ENCODE peak calls at places on chromosomes 3 and 15, in five cellular contexts. G is mesenchymal stem cell, T is mammary epithelial cell, X is cardiac muscle cell, H is Karpas-422. N is an unnamed sample.

GRCh38 chr15:57133127-57133968 is 214.9 kb downstream of the TCF12 start:
- DNase-seq in G (no peak), T (no peak), X (no peak), H (no peak), N (no peak)

GRCh38 chr3:121231872-121232271 is 313.9 kb downstream of the POLQ start:
- DNase-seq in G (no peak), T (no peak), X (no peak), H (no peak), N (no peak)

GRCh38 chr3:31798840-31799239 is 182.2 kb downstream of the OSBPL10 start:
- DNase-seq in G (no peak), T (no peak), X (no peak), H (no peak), N (no peak)

GRCh38 chr3:49724586-49724985 is 835 bp upstream of the GMPPB start:
- DNase-seq in G (no peak), T (no peak), X (no peak), H (peak; percentile 58), N (no peak)

GRCh38 chr3:125395091-125395490 is 20.0 kb upstream of the ZNF148 start:
- DNase-seq in G (no peak), T (peak; percentile 35), X (no peak), H (no peak), N (no peak)

GRCh38 chr15:56371495-56372147 is 6.4 kb downstream of the TEX9 start:
- DNase-seq in G (no peak), T (peak; percentile 73), X (no peak), H (no peak), N (no peak)

GRCh38 chr15:75054172-75054897 is 30.9 kb downstream of the PPCDC start:
- DNase-seq in G (no peak), T (peak; percentile 40), X (peak; percentile 58), H (no peak), N (no peak)

GRCh38 chr15:40069178-40070165 is 30.5 kb upstream of the SRP14 start:
- DNase-seq in G (no peak), T (peak; percentile 39), X (peak; percentile 72), H (peak; percentile 64), N (no peak)

GRCh38 chr3:42556089-42556632 is 25.6 kb downstream of the SEC22C start:
- DNase-seq in G (peak; percentile 29), T (peak; percentile 21), X (no peak), H (no peak), N (no peak)

GRCh38 chr3:35422826-35423601 is 216.3 kb upstream of the ARPP21 start:
- DNase-seq in G (peak; percentile 1), T (no peak), X (peak; percentile 10), H (no peak), N (peak; percentile 54)

GRCh38 chr3:181178991-181179390 is 189.5 kb upstream of the DNAJC19 start:
- DNase-seq in G (no peak), T (no peak), X (no peak), H (no peak), N (no peak)

GRCh38 chr3:7669641-7670040 is 808.7 kb downstream of the GRM7 start:
- DNase-seq in G (no peak), T (no peak), X (no peak), H (no peak), N (no peak)

GRCh38 chr15:85458764-85459163 is 78.4 kb downstream of the AKAP13 start:
- DNase-seq in G (peak; percentile 61), T (peak; percentile 70), X (no peak), H (no peak), N (no peak)

GRCh38 chr15:85455851-85456250 is 75.4 kb downstream of the AKAP13 start:
- DNase-seq in G (no peak), T (no peak), X (no peak), H (no peak), N (no peak)

GRCh38 chr15:85454403-85454802 is 74.0 kb downstream of the AKAP13 start:
- DNase-seq in G (no peak), T (no peak), X (no peak), H (peak; percentile 66), N (no peak)

GRCh38 chr15:85456798-85457197 is 76.4 kb downstream of the AKAP13 start:
- DNase-seq in G (no peak), T (no peak), X (no peak), H (peak; percentile 59), N (no peak)

DNA sequence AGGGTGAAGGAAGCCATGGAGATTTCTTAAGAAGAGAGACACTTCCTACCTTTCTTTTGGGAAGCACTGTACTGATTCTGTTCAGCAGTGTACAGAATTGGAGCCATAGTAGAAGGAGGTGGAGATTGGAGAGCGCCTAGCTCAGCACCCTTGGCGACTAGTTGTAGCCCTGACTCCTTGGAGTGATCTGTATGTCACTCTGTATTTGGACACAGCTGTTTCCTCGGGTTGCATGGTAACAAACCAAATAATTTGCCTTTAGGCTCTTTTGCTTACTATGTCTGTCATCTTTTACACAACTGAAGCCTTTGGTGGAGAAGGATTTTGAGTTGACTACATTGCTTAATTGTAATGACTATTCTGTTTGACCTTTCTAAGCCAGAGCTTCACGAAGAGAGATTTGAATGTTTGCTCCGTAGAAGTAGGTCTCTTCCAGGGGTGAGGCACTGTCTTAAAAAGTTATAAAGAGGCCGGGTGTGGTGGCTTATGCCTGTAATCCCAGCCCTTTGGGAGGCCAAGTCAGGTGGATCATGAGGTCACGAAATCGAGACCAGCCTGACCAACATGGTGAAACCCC is 77.1 kb downstream of the AKAP13 start:
- DNase-seq in G (peak; percentile 86), T (no peak), X (no peak), H (peak; percentile 77), N (no peak)
- H3K27ac ChIP-seq in G (no peak overlapping the region), T (no peak overlapping the region), X (peak overlapping the region; percentile 35), H (peak overlapping the region; percentile 83), N (no peak overlapping the region)

GRCh38 chr3:140927711-140928110 is 13.9 kb upstream of the SLC25A36 start:
- DNase-seq in G (no peak), T (no peak), X (no peak), H (no peak), N (no peak)
- H3K27ac ChIP-seq in G (no peak overlapping the region), T (no peak overlapping the region), X (no peak overlapping the region), H (no peak overlapping the region), N (no peak overlapping the region)

DNA sequence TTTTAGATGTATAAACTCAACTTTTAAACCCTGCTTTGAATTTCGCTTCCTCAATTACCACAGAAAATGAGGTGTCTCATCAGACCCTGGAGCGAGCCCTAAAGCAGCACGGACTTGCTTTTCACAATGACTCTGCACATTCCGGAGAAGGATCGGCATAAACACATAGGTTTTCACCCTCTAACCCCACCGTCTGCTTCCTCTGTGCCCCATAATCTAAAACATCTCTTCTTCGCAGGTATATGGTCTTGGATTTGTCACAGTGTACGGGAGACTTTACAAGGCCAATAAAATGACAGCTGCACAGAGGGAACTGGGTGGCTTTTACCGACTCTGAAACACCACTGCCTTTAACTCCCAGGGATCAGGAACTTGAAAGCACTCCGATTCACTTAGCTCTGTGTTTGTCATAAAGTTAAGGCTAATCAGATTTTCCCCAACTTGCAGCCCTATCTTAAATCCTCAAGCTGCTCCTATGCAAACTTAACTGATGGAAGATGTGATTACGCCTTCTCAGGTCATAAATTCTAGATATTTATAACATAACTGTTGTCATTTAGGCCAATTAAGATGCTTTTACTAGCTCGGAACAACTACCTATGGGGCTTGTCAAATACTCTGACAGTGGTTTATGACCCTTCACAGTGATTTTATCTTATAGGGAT is 133.4 kb upstream of the WNT5A start:
- DNase-seq in G (peak; percentile 73), T (peak; percentile 41), X (no peak), H (no peak), N (peak; percentile 27)
- H3K27ac ChIP-seq in G (no peak overlapping the region), T (no peak overlapping the region), X (peak overlapping the region; percentile 46), H (no peak overlapping the region), N (no peak overlapping the region)

GRCh38 chr15:91129436-91129835 is 29.4 kb downstream of the SV2B start:
- DNase-seq in G (no peak), T (no peak), X (no peak), H (no peak), N (no peak)
- H3K27ac ChIP-seq in G (no peak overlapping the region), T (no peak overlapping the region), X (no peak overlapping the region), H (no peak overlapping the region), N (no peak overlapping the region)

GRCh38 chr15:63493451-63493850 is 10.9 kb upstream of the USP3 start:
- DNase-seq in G (no peak), T (no peak), X (no peak), H (no peak), N (no peak)

GRCh38 chr15:63491979-63492378 is 12.4 kb upstream of the USP3 start:
- DNase-seq in G (peak; percentile 65), T (no peak), X (peak; percentile 95), H (no peak), N (peak; percentile 69)

GRCh38 chr15:63491116-63491817 is 13.1 kb upstream of the USP3 start:
- DNase-seq in G (no peak), T (no peak), X (no peak), H (peak; percentile 73), N (no peak)

GRCh38 chr15:63494406-63494805 is 10.0 kb upstream of the USP3 start:
- DNase-seq in G (no peak), T (no peak), X (no peak), H (no peak), N (no peak)

DNA sequence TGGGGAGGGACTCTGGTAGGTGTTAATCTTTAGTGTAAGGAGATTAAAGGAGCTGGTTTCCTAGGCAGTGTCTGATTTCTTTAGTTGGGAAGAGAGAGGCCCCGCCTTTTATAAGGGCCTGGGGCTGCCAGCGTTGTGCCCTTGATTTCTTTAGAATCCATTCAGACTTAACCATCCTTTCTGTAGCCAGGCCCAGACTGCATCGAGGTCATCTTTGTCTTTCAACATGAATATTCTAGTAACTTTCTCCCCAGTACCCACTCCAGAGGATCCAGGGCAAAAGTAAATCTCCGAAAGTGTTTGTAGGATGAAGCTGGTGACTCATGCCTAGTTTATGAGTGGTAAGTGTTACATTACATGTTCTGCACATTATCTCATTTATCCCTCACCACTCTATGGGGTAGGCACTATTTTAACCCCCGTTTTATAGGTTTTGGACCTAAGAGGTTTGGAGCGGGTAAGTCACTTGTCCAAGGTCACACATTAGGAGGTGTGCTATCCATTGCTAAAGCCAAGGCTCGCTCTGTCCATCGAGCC is 11.8 kb upstream of the USP3 start:
- DNase-seq in G (peak; percentile 83), T (no peak), X (peak; percentile 75), H (no peak), N (no peak)
- H3K27ac ChIP-seq in G (peak overlapping the region; percentile 38), T (no peak overlapping the region), X (no peak overlapping the region), H (no peak overlapping the region), N (no peak overlapping the region)

GRCh38 chr3:64107154-64107553 is 83.9 kb upstream of the PSMD6 start:
- DNase-seq in G (no peak), T (no peak), X (no peak), H (no peak), N (no peak)
- H3K27ac ChIP-seq in G (no peak overlapping the region), T (no peak overlapping the region), X (no peak overlapping the region), H (no peak overlapping the region), N (no peak overlapping the region)

DNA sequence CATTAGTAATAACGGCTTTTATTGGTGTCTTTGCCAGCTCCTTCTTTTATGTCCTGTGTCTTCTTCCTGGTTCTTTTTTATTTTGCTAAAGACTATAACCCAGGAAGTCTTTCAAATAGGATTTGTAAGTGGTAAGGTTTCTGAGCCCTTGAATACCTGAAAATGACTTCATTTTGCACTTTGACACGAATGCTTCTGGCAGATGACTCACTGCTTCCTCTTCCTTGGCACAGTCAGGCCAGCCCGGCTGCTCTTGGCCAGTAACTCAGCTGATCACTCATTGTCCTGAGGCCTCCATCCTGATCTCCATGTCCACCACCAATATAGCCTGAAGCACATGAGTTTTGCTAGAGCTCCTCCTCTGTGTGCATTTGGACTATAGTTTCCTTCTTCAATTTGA is 48.7 kb upstream of the NR2E3 start:
- DNase-seq in G (peak; percentile 82), T (peak; percentile 82), X (peak; percentile 75), H (no peak), N (peak; percentile 74)
- H3K27ac ChIP-seq in G (peak overlapping the region; percentile 64), T (no peak overlapping the region), X (no peak overlapping the region), H (no peak overlapping the region), N (peak overlapping the region; percentile 18)

N was measured in brain microvascular endothelial cell.